ENCODE peak calls at places on chromosomes 3 and 15, in ten cellular contexts. I is LoVo; Z is activated CD4-positive, alpha-beta T cell treated with anti-CD3 and anti-CD28 coated beads for 4 hours; D is dermis microvascular lymphatic vessel endothelial cell; E is HFF-Myc; O is GM20000; S is CD8-positive, alpha-beta memory T cell; B is left cardiac atrium; Q is A673; H is Calu3. R is an unnamed sample.

GRCh38 chr3:116579843-116580242 is 129.7 kb upstream of the TUSC7 start:
- DNase-seq in I (no peak), Z (no peak), D (peak; percentile 0), E (peak; percentile 1), O (no peak), S (no peak), B (no peak), Q (peak; percentile 66), H (peak; percentile 16), R (no peak)

GRCh38 chr3:53191836-53192480 is 30.9 kb downstream of the PRKCD start:
- DNase-seq in I (no peak), Z (no peak), D (no peak), E (no peak), O (no peak), S (no peak), B (no peak), Q (no peak), H (no peak), R (no peak)

GRCh38 chr3:150450906-150451305 is 42.8 kb downstream of the TSC22D2 start:
- DNase-seq in I (no peak), Z (no peak), D (no peak), E (no peak), O (no peak), S (no peak), B (no peak), Q (no peak), H (no peak), R (no peak)

GRCh38 chr3:38477057-38477820 is 18.9 kb upstream of the EXOG start:
- DNase-seq in I (no peak), Z (no peak), D (no peak), E (no peak), O (no peak), S (no peak), B (no peak), Q (no peak), H (no peak), R (no peak)

GRCh38 chr3:36206936-36207620 is 173.2 kb upstream of the STAC start:
- DNase-seq in I (no peak), Z (no peak), D (no peak), E (no peak), O (no peak), S (no peak), B (no peak), Q (no peak), H (no peak), R (no peak)

GRCh38 chr3:24088782-24089181 is 143.7 kb downstream of the NR1D2 start:
- DNase-seq in I (no peak), Z (no peak), D (peak; percentile 6), E (no peak), O (peak; percentile 43), S (no peak), B (no peak), Q (peak; percentile 28), H (no peak), R (no peak)

GRCh38 chr15:66841953-66842681 is 140.1 kb downstream of the SMAD6 start:
- DNase-seq in I (peak; percentile 85), Z (peak; percentile 11), D (peak; percentile 94), E (no peak), O (no peak), S (no peak), B (peak; percentile 91), Q (no peak), H (peak; percentile 89), R (peak; percentile 68)

GRCh38 chr3:128867200-128868125 is 12.0 kb upstream of the ACAD9 start:
- DNase-seq in I (no peak), Z (no peak), D (no peak), E (no peak), O (no peak), S (no peak), B (no peak), Q (no peak), H (no peak), R (no peak)

R was measured in AG04450.